ENCODE peak calls at places on chromosomes 7 and 10, in nine cellular contexts. W is activated naive CD4-positive, alpha-beta T cell; R is non-pigmented ciliary epithelial cell; K is stimulated activated CD4-positive, alpha-beta T cell treated with anti-CD3 and anti-CD28 coated beads, Interleukin-1b, Interleukin-23, amount 100 ng/mL, for 1 hour; X is SIG-M5; B is osteocyte; I is nucleus accumbens; M is T-helper 9 cell; D is NCI-H1436. J is an unnamed sample.

GRCh38 chr10:635088-635861 is 54.2 kb downstream of the DIP2C start:
- DNase-seq in W (no peak), R (no peak), K (no peak), X (no peak), B (no peak), I (peak), M (no peak), D (no peak), J (no peak)

GRCh38 chr7:113339661-113340060 is 221.3 kb upstream of the SMIM30 start:
- DNase-seq in W (no peak), R (no peak), K (no peak), X (no peak), B (no peak), I (no peak), M (no peak), D (no peak), J (no peak)

GRCh38 chr7:125357681-125358440 is 428.2 kb upstream of the POT1 start:
- DNase-seq in W (no peak), R (no peak), K (no peak), X (no peak), B (no peak), I (no peak), M (no peak), D (no peak), J (no peak)

GRCh38 chr10:86711957-86712708 is 43.8 kb downstream of the LDB3 start:
- DNase-seq in W (no peak), R (no peak), K (no peak), X (no peak), B (no peak), I (peak), M (no peak), D (peak), J (no peak)

GRCh38 chr10:24513155-24513554 is 210.5 kb downstream of the ARHGAP21 start:
- DNase-seq in W (no peak), R (no peak), K (no peak), X (no peak), B (no peak), I (no peak), M (no peak), D (no peak), J (no peak)

GRCh38 chr7:31476073-31476745 is 37.7 kb upstream of the ITPRID1 start:
- DNase-seq in W (no peak), R (no peak), K (no peak), X (no peak), B (no peak), I (no peak), M (no peak), D (no peak), J (no peak)

GRCh38 chr7:75732764-75733630 is 5.7 kb downstream of the HIP1 start:
- DNase-seq in W (no peak), R (peak), K (no peak), X (no peak), B (no peak), I (no peak), M (no peak), D (no peak), J (no peak)

GRCh38 chr10:79230563-79231249 is 116.6 kb upstream of the PPIF start:
- DNase-seq in W (no peak), R (no peak), K (no peak), X (no peak), B (no peak), I (no peak), M (no peak), D (peak), J (no peak)

GRCh38 chr10:47104786-47105385 is 193.7 kb downstream of the PTPN20 start:
- DNase-seq in W (no peak), R (no peak), K (no peak), X (no peak), B (peak), I (no peak), M (no peak), D (no peak), J (peak)

J was measured in vagina.